ENCODE peak calls at places on chromosomes 3 and 15, in six cellular contexts. A is fibroblast of mammary gland, R is A549, M is esophagus squamous epithelium, I is kidney epithelial cell, E is lower leg skin. D is an unnamed sample.

GRCh38 chr15:52559583-52559982 is 9.2 kb downstream of the ARPP19 start:
- DNase-seq in A (peak; percentile 59), R (no peak), M (no peak), I (no peak), E (no peak), D (no peak)

GRCh38 chr15:78162038-78162437 is 12.9 kb downstream of the IDH3A start:
- DNase-seq in A (no peak), R (no peak), M (no peak), I (no peak), E (peak; percentile 12), D (no peak)

GRCh38 chr3:66439666-66440344 is 61.0 kb downstream of the LRIG1 start:
- DNase-seq in A (no peak), R (no peak), M (no peak), I (no peak), E (no peak), D (no peak)

GRCh38 chr15:82040862-82041261 is 5.0 kb downstream of the MEX3B start:
- DNase-seq in A (no peak), R (no peak), M (no peak), I (no peak), E (no peak), D (no peak)

GRCh38 chr3:30315452-30315851 is 290.9 kb upstream of the TGFBR2 start:
- DNase-seq in A (peak; percentile 72), R (no peak), M (no peak), I (no peak), E (no peak), D (no peak)

GRCh38 chr15:49137861-49138260 is 17.5 kb downstream of the COPS2 start:
- DNase-seq in A (peak; percentile 35), R (no peak), M (no peak), I (no peak), E (no peak), D (no peak)

GRCh38 chr3:158458464-158458863 is 112.5 kb upstream of the MLF1 start:
- DNase-seq in A (no peak), R (no peak), M (no peak), I (no peak), E (no peak), D (no peak)

GRCh38 chr3:10265833-10266232 is 17.6 kb downstream of the TATDN2 start:
- DNase-seq in A (no peak), R (no peak), M (no peak), I (no peak), E (no peak), D (no peak)

GRCh38 chr3:10983219-10983916 is 9.2 kb upstream of the SLC6A1 start:
- DNase-seq in A (peak; percentile 30), R (peak; percentile 87), M (no peak), I (no peak), E (no peak), D (no peak)

GRCh38 chr15:70512772-70513362 is 250.5 kb downstream of the UACA start:
- DNase-seq in A (peak; percentile 70), R (peak; percentile 67), M (no peak), I (no peak), E (no peak), D (peak; percentile 81)

GRCh38 chr3:11835028-11835639 is 11.6 kb downstream of the TAMM41 start:
- DNase-seq in A (peak; percentile 50), R (peak; percentile 38), M (no peak), I (no peak), E (no peak), D (no peak)

GRCh38 chr15:78290222-78290621 is 9.2 kb downstream of the SKIC8 start:
- DNase-seq in A (no peak), R (no peak), M (no peak), I (no peak), E (no peak), D (no peak)

GRCh38 chr15:48109856-48110531 is 10.8 kb upstream of the SLC24A5 start:
- DNase-seq in A (no peak), R (no peak), M (no peak), I (no peak), E (no peak), D (no peak)

GRCh38 chr15:61951949-61952348 is 108.3 kb downstream of the VPS13C start:
- DNase-seq in A (no peak), R (no peak), M (no peak), I (no peak), E (no peak), D (no peak)

GRCh38 chr3:632571-633170 is 436.1 kb downstream of the CHL1 start:
- DNase-seq in A (peak; percentile 58), R (peak; percentile 8), M (no peak), I (peak; percentile 16), E (no peak), D (no peak)

GRCh38 chr3:177281292-177281942 is 84.1 kb upstream of the TBL1XR1 start:
- DNase-seq in A (no peak), R (no peak), M (no peak), I (no peak), E (no peak), D (peak; percentile 52)

GRCh38 chr3:148433665-148434064 is 264.0 kb upstream of the AGTR1 start:
- DNase-seq in A (no peak), R (no peak), M (no peak), I (no peak), E (no peak), D (no peak)

GRCh38 chr3:64332461-64333350 is 107.4 kb upstream of the PRICKLE2 start:
- DNase-seq in A (no peak), R (no peak), M (no peak), I (no peak), E (no peak), D (no peak)

GRCh38 chr3:136149569-136150136 is 46.5 kb downstream of the MSL2 start:
- DNase-seq in A (peak; percentile 57), R (no peak), M (no peak), I (no peak), E (no peak), D (no peak)

GRCh38 chr3:127853681-127854080 is 31.4 kb upstream of the MGLL start:
- DNase-seq in A (no peak), R (no peak), M (no peak), I (no peak), E (no peak), D (no peak)

DNA sequence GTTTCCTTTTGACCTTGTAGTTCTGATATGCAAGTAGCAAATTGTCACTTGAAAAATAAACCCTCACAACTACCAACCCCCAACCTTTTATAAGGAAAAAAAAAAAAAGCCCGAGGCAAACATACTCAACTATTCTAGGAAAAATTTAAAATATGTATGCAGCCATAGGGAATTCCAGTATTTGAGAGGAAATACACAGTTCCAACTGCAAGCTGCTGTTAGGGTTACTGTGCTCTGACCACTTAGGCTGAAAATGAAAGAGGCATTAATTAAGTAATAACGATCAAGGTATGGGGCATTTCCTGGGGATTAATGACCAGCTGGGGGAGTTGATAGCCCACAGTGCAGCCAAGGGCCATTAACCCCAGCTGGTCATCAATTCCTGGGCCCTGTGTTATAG is 282.0 kb upstream of the DPH6 start:
- DNase-seq in A (no peak), R (no peak), M (no peak), I (no peak), E (no peak), D (no peak)
- TF ChIP-seq CTCF in A (no peak), R (no peak), M (no peak), I (no peak), E (no peak), D (no peak)

GRCh38 chr15:88233921-88234320 is 22.6 kb downstream of the NTRK3 start:
- DNase-seq in A (no peak), R (no peak), M (no peak), I (no peak), E (no peak), D (no peak)

GRCh38 chr15:88231909-88232308 is 24.6 kb downstream of the NTRK3 start:
- DNase-seq in A (no peak), R (no peak), M (no peak), I (no peak), E (no peak), D (no peak)

GRCh38 chr15:88234711-88235110 is 21.8 kb downstream of the NTRK3 start:
- DNase-seq in A (no peak), R (no peak), M (no peak), I (no peak), E (no peak), D (no peak)

DNA sequence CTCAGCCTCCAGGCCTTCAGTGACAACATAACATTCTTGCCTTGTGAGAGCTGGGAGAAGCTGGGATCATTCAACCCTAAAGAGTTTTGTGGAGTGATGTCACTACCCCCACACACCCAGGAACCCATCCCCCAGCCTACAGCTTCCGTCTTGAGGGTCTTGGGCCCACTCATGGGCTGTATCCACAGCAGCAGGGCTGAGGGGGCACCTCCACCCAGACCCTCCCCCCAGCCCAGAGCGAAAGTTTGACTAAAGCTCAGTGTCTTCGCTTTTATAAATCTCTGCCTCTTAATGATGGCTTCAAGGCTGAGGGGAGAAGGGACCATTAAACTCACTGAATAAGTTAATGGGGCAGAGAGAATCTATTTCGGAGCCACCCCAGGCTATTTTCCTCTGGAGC is 23.8 kb downstream of the NTRK3 start:
- DNase-seq in A (no peak), R (no peak), M (no peak), I (no peak), E (no peak), D (no peak)
- TF ChIP-seq CTCF in A (no peak), R (no peak), M (no peak), I (no peak), E (no peak), D (no peak)

GRCh38 chr15:55992769-55993110 is 672 bp downstream of the NEDD4 start:
- DNase-seq in A (no peak), R (no peak), M (no peak), I (no peak), E (no peak), D (no peak)

GRCh38 chr15:55991841-55992768 is 1.3 kb downstream of the NEDD4 start:
- DNase-seq in A (peak; percentile 11), R (no peak), M (no peak), I (no peak), E (no peak), D (no peak)

GRCh38 chr15:55990986-55991385 is 2.4 kb downstream of the NEDD4 start:
- DNase-seq in A (no peak), R (no peak), M (no peak), I (no peak), E (no peak), D (no peak)

GRCh38 chr15:55993111-55993803 is at the start of gene NEDD4:
- DNase-seq in A (peak; percentile 83), R (peak; percentile 85), M (peak; percentile 13), I (peak; percentile 57), E (peak; percentile 96), D (peak; percentile 55)

DNA sequence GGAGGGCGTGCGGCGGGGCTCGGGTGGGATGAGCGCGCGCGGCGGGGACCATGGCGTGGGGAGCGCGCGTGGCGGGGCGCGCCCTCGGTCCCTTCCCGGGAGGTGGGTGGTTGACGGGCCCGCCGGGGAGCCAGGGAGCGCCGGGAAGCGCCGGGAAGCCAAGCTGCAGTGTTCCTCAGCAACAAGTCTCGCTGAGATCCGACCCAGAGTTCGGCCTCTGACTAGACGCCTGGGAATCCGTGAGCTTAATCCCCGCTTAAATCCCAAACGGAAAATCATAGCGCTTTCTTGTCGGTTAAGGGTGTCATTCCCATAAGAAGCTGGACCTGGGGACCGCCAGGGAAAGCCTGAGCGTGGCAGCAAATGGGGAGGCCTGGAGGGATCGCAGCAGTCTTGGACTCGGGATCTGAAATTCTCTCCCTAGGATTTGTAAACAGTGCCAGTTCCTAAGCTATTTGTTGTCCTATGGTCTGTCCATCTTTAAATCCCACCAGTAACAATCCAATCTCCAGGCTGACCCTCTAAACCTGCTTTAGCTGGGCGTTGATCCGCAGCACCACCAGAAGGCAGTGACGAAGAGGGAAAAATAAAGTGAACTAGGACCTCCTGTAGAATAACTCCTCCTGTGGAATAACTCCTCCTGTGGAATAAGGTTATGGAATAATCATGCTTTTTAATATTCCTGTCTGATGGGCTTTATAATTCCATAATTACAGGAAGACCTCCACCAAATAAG is 560 bp upstream of the NEDD4 start:
- DNase-seq in A (peak; percentile 60), R (peak; percentile 50), M (no peak), I (no peak), E (no peak), D (no peak)
- TF ChIP-seq CTCF in A (peak; percentile 14), R (peak; percentile 20), M (no peak), I (peak; percentile 13), E (no peak), D (peak; percentile 9)

GRCh38 chr3:167406876-167407492 is 26.9 kb upstream of the ZBBX start:
- DNase-seq in A (peak; percentile 77), R (peak; percentile 1), M (no peak), I (peak; percentile 48), E (no peak), D (no peak)
- TF ChIP-seq CTCF in A (peak; percentile 54), R (peak; percentile 29), M (peak; percentile 68), I (peak; percentile 69), E (no peak), D (peak; percentile 49)